ENCODE peak calls at places on chromosome 12, in five cellular contexts. One of them, this sample, is unnamed.

GRCh38 chr12:104520242-104520900 is 63.6 kb downstream of the CHST11 start:
- DNase-seq in cardiac muscle cell: peak; percentile 77
- DNase-seq in A673: no peak
- DNase-seq in NCI-H226: no peak
- DNase-seq in COR-L47: no peak
- DNase-seq in this sample: no peak

GRCh38 chr12:107478881-107479280 is 206.7 kb upstream of the PWP1 start:
- DNase-seq in COR-L47: no peak
- DNase-seq in cardiac muscle cell: no peak
- DNase-seq in NCI-H226: no peak
- DNase-seq in A673: no peak
- DNase-seq in this sample: no peak

GRCh38 chr12:62435337-62436163 is 31.1 kb upstream of the MON2 start:
- DNase-seq in NCI-H226: no peak
- DNase-seq in COR-L47: peak; percentile 70
- DNase-seq in A673: peak; percentile 79
- DNase-seq in cardiac muscle cell: peak; percentile 74
- DNase-seq in this sample: peak; percentile 27

GRCh38 chr12:89845356-89845755 is 136.7 kb upstream of the ATP2B1 start:
- DNase-seq in COR-L47: no peak
- DNase-seq in cardiac muscle cell: no peak
- DNase-seq in A673: no peak
- DNase-seq in NCI-H226: no peak
- DNase-seq in this sample: no peak

GRCh38 chr12:84642201-84642600 is 270.4 kb downstream of the SLC6A15 start:
- DNase-seq in A673: peak; percentile 17
- DNase-seq in cardiac muscle cell: no peak
- DNase-seq in COR-L47: no peak
- DNase-seq in NCI-H226: no peak
- DNase-seq in this sample: no peak

GRCh38 chr12:114445401-114446323 is 39.7 kb upstream of the TBX5 start:
- DNase-seq in COR-L47: no peak
- DNase-seq in A673: no peak
- DNase-seq in cardiac muscle cell: no peak
- DNase-seq in NCI-H226: no peak
- DNase-seq in this sample: no peak

GRCh38 chr12:100753837-100754236 is 40.7 kb upstream of the ANO4 start:
- DNase-seq in COR-L47: no peak
- DNase-seq in cardiac muscle cell: no peak
- DNase-seq in A673: no peak
- DNase-seq in NCI-H226: no peak
- DNase-seq in this sample: no peak

GRCh38 chr12:119249441-119249840 is 70.7 kb downstream of the HSPB8 start:
- DNase-seq in A673: no peak
- DNase-seq in NCI-H226: no peak
- DNase-seq in COR-L47: peak; percentile 41
- DNase-seq in cardiac muscle cell: no peak
- DNase-seq in this sample: no peak

GRCh38 chr12:1117970-1118563 is 127.0 kb downstream of the ERC1 start:
- DNase-seq in A673: peak; percentile 74
- DNase-seq in NCI-H226: peak; percentile 57
- DNase-seq in COR-L47: peak; percentile 78
- DNase-seq in cardiac muscle cell: peak; percentile 84
- DNase-seq in this sample: peak; percentile 48

GRCh38 chr12:110243227-110243626 is 37.8 kb upstream of the ATP2A2 start:
- DNase-seq in NCI-H226: no peak
- DNase-seq in A673: no peak
- DNase-seq in cardiac muscle cell: no peak
- DNase-seq in COR-L47: no peak
- DNase-seq in this sample: no peak

GRCh38 chr12:126663304-126664094 is 1598.3 kb downstream of the AACS start:
- DNase-seq in cardiac muscle cell: peak; percentile 30
- DNase-seq in COR-L47: no peak
- DNase-seq in A673: peak; percentile 72
- DNase-seq in NCI-H226: no peak
- DNase-seq in this sample: no peak

GRCh38 chr12:103627189-103627855 is 40.2 kb downstream of the STAB2 start:
- DNase-seq in COR-L47: no peak
- DNase-seq in cardiac muscle cell: no peak
- DNase-seq in NCI-H226: no peak
- DNase-seq in A673: no peak
- DNase-seq in this sample: peak; percentile 54

GRCh38 chr12:124744659-124745467 is 118.8 kb downstream of the SCARB1 start:
- DNase-seq in NCI-H226: peak; percentile 41
- DNase-seq in cardiac muscle cell: no peak
- DNase-seq in COR-L47: no peak
- DNase-seq in A673: peak; percentile 56
- DNase-seq in this sample: peak; percentile 67

GRCh38 chr12:24902521-24903304 is 46.2 kb downstream of the BCAT1 start:
- DNase-seq in COR-L47: no peak
- DNase-seq in NCI-H226: no peak
- DNase-seq in A673: peak; percentile 39
- DNase-seq in cardiac muscle cell: peak; percentile 45
- DNase-seq in this sample: peak; percentile 55

GRCh38 chr12:31589582-31589895 is 1.4 kb downstream of the DENND5B start:
- DNase-seq in A673: no peak
- DNase-seq in COR-L47: no peak
- DNase-seq in cardiac muscle cell: peak; percentile 76
- DNase-seq in NCI-H226: no peak
- DNase-seq in this sample: no peak

GRCh38 chr12:131375972-131376345 is 334.9 kb upstream of the SFSWAP start:
- DNase-seq in NCI-H226: no peak
- DNase-seq in A673: no peak
- DNase-seq in cardiac muscle cell: no peak
- DNase-seq in COR-L47: no peak
- DNase-seq in this sample: no peak

GRCh38 chr12:61880186-61880585 is 380.0 kb upstream of the USP15 start:
- DNase-seq in NCI-H226: no peak
- DNase-seq in cardiac muscle cell: no peak
- DNase-seq in A673: no peak
- DNase-seq in COR-L47: no peak
- DNase-seq in this sample: no peak